ENCODE peak calls at places on chromosomes 3 and 15, in eight cellular contexts. K is dorsolateral prefrontal cortex, T is WTC11, Q is neural crest cell, I is choroid plexus epithelial cell, H is body of pancreas, S is activated B cell treated with CpG ODN at 0.5 μM for 24 hours, M is endothelial cell of umbilical vein. X is an unnamed sample.

GRCh38 chr15:92645051-92645631 is 10.4 kb downstream of the FAM174B start:
- DNase-seq in K (no peak), T (no peak), Q (no peak), I (no peak), H (no peak), S (no peak), M (peak), X (no peak)

GRCh38 chr15:62067448-62068044 is 769 bp downstream of the C2CD4A start:
- DNase-seq in K (no peak), T (peak), Q (no peak), I (no peak), H (peak), S (no peak), M (peak), X (no peak)

GRCh38 chr3:148466143-148466542 is 231.6 kb upstream of the AGTR1 start:
- DNase-seq in K (no peak), T (no peak), Q (no peak), I (peak), H (no peak), S (no peak), M (peak), X (no peak)

GRCh38 chr3:13013994-13014754 is 59.1 kb downstream of the IQSEC1 start:
- DNase-seq in K (no peak), T (no peak), Q (no peak), I (no peak), H (no peak), S (no peak), M (no peak), X (no peak)

GRCh38 chr15:89926158-89926557 is 13.4 kb upstream of the ARPIN start:
- DNase-seq in K (no peak), T (no peak), Q (no peak), I (no peak), H (peak), S (no peak), M (no peak), X (no peak)

GRCh38 chr3:45365060-45365459 is 23.3 kb upstream of the LARS2 start:
- DNase-seq in K (no peak), T (no peak), Q (no peak), I (no peak), H (no peak), S (no peak), M (no peak), X (no peak)

GRCh38 chr3:196216081-196216564 is at the start of gene SLC51A:
- DNase-seq in K (no peak), T (peak), Q (no peak), I (no peak), H (no peak), S (no peak), M (no peak), X (no peak)

GRCh38 chr3:128083396-128083795 is 31.2 kb downstream of the SEC61A1 start:
- DNase-seq in K (no peak), T (no peak), Q (no peak), I (no peak), H (no peak), S (no peak), M (no peak), X (no peak)

GRCh38 chr3:23961064-23961463 is 16.0 kb downstream of the NR1D2 start:
- DNase-seq in K (no peak), T (no peak), Q (no peak), I (no peak), H (no peak), S (no peak), M (no peak), X (no peak)

GRCh38 chr3:138408751-138409161 is 25.7 kb upstream of the ESYT3 start:
- DNase-seq in K (peak), T (no peak), Q (no peak), I (no peak), H (no peak), S (no peak), M (no peak), X (no peak)

GRCh38 chr3:14831916-14832430 is 13.2 kb downstream of the FGD5 start:
- DNase-seq in K (no peak), T (no peak), Q (no peak), I (no peak), H (no peak), S (no peak), M (no peak), X (no peak)

GRCh38 chr3:175070946-175071345 is 211.8 kb downstream of the NAALADL2 start:
- DNase-seq in K (no peak), T (no peak), Q (no peak), I (no peak), H (no peak), S (no peak), M (no peak), X (no peak)

GRCh38 chr15:90885432-90886290 is 1.4 kb downstream of the FES start:
- DNase-seq in K (peak), T (peak), Q (peak), I (peak), H (peak), S (peak), M (peak), X (no peak)

GRCh38 chr3:130276203-130276803 is 69.2 kb upstream of the COL6A5 start:
- DNase-seq in K (no peak), T (no peak), Q (peak), I (peak), H (no peak), S (no peak), M (peak), X (peak)

GRCh38 chr15:57634290-57634689 is 42.6 kb downstream of the MYZAP start:
- DNase-seq in K (no peak), T (no peak), Q (no peak), I (no peak), H (no peak), S (no peak), M (no peak), X (no peak)

GRCh38 chr3:173275740-173276139 is 121.8 kb upstream of the NLGN1 start:
- DNase-seq in K (no peak), T (peak), Q (no peak), I (no peak), H (no peak), S (no peak), M (no peak), X (no peak)

GRCh38 chr15:57457726-57458125 is 81.4 kb downstream of the CGNL1 start:
- DNase-seq in K (no peak), T (no peak), Q (no peak), I (peak), H (no peak), S (no peak), M (no peak), X (no peak)

GRCh38 chr3:31710123-31710841 is 177.6 kb downstream of the STT3B start:
- DNase-seq in K (no peak), T (no peak), Q (no peak), I (peak), H (no peak), S (no peak), M (no peak), X (no peak)

GRCh38 chr3:188449421-188449820 is 295.5 kb downstream of the LPP start:
- DNase-seq in K (no peak), T (no peak), Q (no peak), I (no peak), H (no peak), S (no peak), M (no peak), X (no peak)

GRCh38 chr3:27575509-27575908 is 91.3 kb upstream of the SLC4A7 start:
- DNase-seq in K (no peak), T (no peak), Q (no peak), I (no peak), H (no peak), S (no peak), M (no peak), X (no peak)

GRCh38 chr3:27574438-27574795 is 90.2 kb upstream of the SLC4A7 start:
- DNase-seq in K (no peak), T (no peak), Q (no peak), I (no peak), H (no peak), S (no peak), M (no peak), X (no peak)

GRCh38 chr3:27576171-27576570 is 92.0 kb upstream of the SLC4A7 start:
- DNase-seq in K (no peak), T (no peak), Q (no peak), I (no peak), H (no peak), S (no peak), M (no peak), X (no peak)

GRCh38 chr3:27577504-27577903 is 93.3 kb upstream of the SLC4A7 start:
- DNase-seq in K (no peak), T (no peak), Q (no peak), I (no peak), H (no peak), S (no peak), M (no peak), X (no peak)

GRCh38 chr3:27578032-27578431 is 93.8 kb upstream of the SLC4A7 start:
- DNase-seq in K (no peak), T (no peak), Q (no peak), I (peak), H (no peak), S (no peak), M (peak), X (no peak)
- TF ChIP-seq CTCF in K (no peak), T (no peak), Q (no peak), I (no peak), H (no peak), S (no peak), M (no peak), X (no peak)

DNA sequence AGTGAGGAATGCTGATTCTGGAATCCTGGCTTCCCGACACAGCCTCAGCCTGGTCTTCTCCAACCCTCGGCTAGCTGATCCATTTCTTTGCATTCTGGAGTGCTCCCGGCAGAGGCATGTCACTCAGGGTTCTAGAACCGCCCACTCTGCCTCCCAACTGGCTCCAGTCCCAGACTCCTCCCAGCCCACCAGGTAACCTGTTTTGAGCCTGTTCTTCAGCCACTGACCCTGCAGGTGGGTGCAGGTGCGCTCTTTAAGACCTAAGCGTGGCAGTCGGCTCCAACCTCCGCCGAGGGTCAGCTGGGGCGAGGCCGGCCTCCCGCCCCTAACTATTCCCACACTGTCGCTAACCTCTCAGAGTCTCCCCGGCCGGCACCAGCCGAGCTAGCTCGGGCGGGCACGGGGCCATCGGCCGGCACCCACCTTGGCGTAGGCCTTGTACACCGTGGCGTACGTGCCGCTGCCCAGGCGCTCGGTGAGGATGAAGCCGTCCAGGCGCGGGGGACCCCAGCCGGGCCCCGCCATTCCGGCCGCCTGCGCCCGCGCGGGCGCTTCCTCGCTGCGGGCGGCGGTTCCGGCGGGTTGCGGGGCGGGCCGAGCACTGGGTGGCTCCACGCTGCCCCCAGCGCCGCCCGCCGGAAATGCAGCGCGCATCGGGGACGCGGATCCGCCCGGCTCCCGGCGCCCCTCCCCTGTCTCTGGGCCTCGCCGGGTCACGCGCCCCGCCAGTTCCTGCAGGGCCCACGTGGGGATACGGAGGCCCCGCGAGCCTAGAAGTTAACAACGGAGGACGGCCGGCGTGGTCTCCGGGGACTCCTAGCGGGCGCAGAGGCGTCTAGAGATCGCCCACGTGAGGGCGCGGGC is at the start of gene ULK3:
- DNase-seq in K (peak), T (peak), Q (peak), I (peak), H (peak), S (peak), M (peak), X (no peak)
- TF ChIP-seq CTCF in K (peak), T (peak), Q (peak), I (no peak), H (peak), S (no peak), M (peak), X (peak)

DNA sequence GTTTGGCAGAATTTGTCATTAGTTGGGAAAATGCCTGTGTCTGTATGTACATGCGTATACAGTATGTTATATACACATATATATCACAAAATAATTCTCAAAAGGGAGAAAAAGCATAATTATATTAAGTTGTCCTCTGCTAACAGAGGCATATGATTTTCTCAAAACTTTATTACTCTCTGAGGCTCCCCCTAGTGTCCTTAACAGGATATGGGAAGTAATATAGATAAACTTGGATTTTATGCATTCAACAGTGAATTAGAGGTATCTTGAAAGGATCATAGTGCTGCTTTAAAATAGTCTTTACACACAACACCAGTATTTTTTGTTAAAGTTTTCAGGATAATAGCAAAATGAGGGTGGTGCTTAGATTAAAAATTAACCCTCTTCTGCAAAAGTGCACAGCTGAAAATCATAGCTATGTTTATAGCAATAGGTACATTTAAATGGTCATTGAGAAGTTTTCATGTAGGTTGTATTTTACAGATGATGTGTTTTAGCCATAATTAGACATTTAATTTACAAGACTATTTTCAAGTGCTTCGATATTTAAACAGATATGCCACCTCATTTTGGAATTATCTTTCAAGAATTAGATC is 454.0 kb upstream of the ROBO2 start:
- DNase-seq in K (no peak), T (no peak), Q (no peak), I (peak), H (no peak), S (no peak), M (no peak), X (no peak)
- TF ChIP-seq CTCF in K (peak), T (peak), Q (peak), I (peak), H (peak), S (no peak), M (no peak), X (peak)

GRCh38 chr3:102737353-102737752 is 302.5 kb downstream of the ZPLD1 start:
- DNase-seq in K (no peak), T (no peak), Q (no peak), I (no peak), H (no peak), S (no peak), M (no peak), X (no peak)

GRCh38 chr3:102741694-102742093 is 306.9 kb downstream of the ZPLD1 start:
- DNase-seq in K (no peak), T (no peak), Q (no peak), I (no peak), H (no peak), S (no peak), M (no peak), X (no peak)

GRCh38 chr3:102736288-102736960 is 301.6 kb downstream of the ZPLD1 start:
- DNase-seq in K (no peak), T (no peak), Q (no peak), I (no peak), H (no peak), S (no peak), M (no peak), X (no peak)

GRCh38 chr3:102736961-102737304 is 302.1 kb downstream of the ZPLD1 start:
- DNase-seq in K (no peak), T (no peak), Q (no peak), I (no peak), H (no peak), S (no peak), M (no peak), X (no peak)

DNA sequence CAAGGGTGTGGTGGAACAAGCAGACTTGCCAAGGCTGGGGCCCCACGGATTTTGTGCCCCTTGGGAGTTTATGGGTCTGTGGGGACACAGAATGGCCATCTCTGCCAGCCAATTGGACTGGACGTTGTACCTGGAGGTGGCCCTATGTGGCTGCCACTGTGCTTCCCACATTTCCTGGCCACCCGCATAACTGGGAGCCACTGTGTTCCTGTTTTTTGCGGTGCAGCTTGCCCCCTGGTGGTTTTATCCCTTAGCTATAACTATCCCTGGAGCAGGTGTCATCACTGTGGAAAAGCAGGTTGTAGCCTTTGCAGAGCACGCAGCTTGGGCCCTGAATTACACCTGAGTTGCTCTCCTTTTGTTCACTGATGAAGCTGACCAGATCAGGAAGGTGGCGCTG is 306.3 kb downstream of the ZPLD1 start:
- DNase-seq in K (no peak), T (peak), Q (no peak), I (no peak), H (no peak), S (no peak), M (no peak), X (no peak)
- TF ChIP-seq CTCF in K (no peak), T (peak), Q (no peak), I (no peak), H (no peak), S (no peak), M (no peak), X (no peak)

GRCh38 chr3:126036056-126036549 is 47.8 kb downstream of the SLC41A3 start:
- DNase-seq in K (no peak), T (no peak), Q (no peak), I (no peak), H (no peak), S (no peak), M (no peak), X (no peak)
- TF ChIP-seq CTCF in K (no peak), T (no peak), Q (no peak), I (no peak), H (no peak), S (no peak), M (no peak), X (no peak)

DNA sequence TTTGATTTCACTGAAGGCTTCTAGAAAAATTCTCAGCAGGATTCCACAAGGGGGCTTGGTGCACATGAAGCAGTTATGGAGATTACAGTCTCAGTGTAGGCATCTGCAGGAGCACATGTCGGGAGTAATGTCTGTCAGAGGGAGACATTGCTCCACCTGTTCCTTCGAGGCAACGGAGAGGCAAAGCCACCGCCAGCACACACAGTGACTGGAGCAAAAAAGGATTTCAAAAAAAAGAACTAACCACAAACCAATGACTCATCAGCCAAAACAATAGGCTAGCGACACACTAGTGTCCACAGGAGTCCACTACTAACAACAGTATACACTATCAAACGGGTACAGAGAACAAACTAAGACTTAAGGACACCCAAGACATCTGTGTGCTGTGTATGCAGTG is 68.9 kb downstream of the NPTN start:
- DNase-seq in K (no peak), T (no peak), Q (no peak), I (peak), H (no peak), S (no peak), M (peak), X (no peak)
- TF ChIP-seq CTCF in K (peak), T (no peak), Q (no peak), I (peak), H (no peak), S (no peak), M (no peak), X (no peak)

GRCh38 chr15:98139337-98139736 is 178.8 kb downstream of the ARRDC4 start:
- DNase-seq in K (no peak), T (no peak), Q (no peak), I (no peak), H (no peak), S (no peak), M (no peak), X (no peak)

GRCh38 chr15:98144388-98144787 is 183.9 kb downstream of the ARRDC4 start:
- DNase-seq in K (no peak), T (no peak), Q (no peak), I (no peak), H (no peak), S (no peak), M (no peak), X (no peak)

GRCh38 chr15:98146031-98146430 is 185.5 kb downstream of the ARRDC4 start:
- DNase-seq in K (no peak), T (no peak), Q (no peak), I (no peak), H (no peak), S (no peak), M (no peak), X (no peak)

GRCh38 chr15:98143116-98143515 is 182.6 kb downstream of the ARRDC4 start:
- DNase-seq in K (no peak), T (no peak), Q (no peak), I (peak), H (no peak), S (no peak), M (no peak), X (no peak)

DNA sequence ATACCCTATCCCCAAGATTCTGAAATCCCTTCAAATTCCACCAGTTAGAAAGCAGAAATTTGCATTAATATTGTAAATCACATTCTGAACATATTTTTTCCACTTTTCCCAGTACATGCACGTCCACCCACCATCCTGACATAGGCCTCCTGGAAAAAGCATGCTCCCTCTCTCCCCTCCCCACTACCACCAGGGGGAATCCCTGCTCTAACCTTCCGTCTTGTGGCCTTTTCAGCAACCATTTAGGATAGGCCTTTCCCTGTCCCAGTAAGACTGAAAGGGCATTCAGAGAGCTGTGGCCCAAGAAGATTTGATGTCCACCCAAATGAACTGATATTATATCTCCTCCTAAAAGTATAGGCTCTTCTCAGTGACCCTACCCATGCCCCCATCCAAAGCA is 182.1 kb downstream of the ARRDC4 start:
- DNase-seq in K (no peak), T (peak), Q (no peak), I (no peak), H (no peak), S (no peak), M (no peak), X (no peak)
- TF ChIP-seq CTCF in K (no peak), T (no peak), Q (no peak), I (no peak), H (no peak), S (no peak), M (no peak), X (peak)

GRCh38 chr3:86563358-86563970 is 427.5 kb downstream of the VGLL3 start:
- DNase-seq in K (no peak), T (no peak), Q (no peak), I (peak), H (no peak), S (no peak), M (peak), X (peak)
- TF ChIP-seq CTCF in K (peak), T (peak), Q (peak), I (peak), H (peak), S (peak), M (peak), X (no peak)

DNA sequence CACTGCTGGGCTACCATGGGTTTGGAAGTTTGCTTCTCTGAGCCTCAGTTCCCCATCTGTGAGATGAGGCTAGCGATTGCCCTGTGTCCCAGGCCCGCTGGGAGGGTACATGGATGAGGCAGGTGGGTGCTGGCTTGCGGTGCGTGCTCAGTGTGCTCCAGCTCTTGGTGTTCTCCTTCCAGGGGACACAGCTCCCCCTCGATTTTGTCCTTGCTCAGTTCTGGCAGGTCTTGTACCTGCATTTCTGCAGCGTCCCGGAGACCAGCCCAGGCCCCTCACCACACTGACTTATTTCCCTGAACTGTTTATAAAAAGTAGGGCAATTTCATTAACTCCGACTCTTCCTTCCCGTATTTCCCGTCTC is 95.4 kb downstream of the TBC1D2B start:
- DNase-seq in K (no peak), T (no peak), Q (no peak), I (no peak), H (no peak), S (peak), M (no peak), X (no peak)
- TF ChIP-seq CTCF in K (no peak), T (no peak), Q (no peak), I (no peak), H (no peak), S (no peak), M (no peak), X (no peak)